ENCODE peak calls at places on chromosomes 13 and 19, in four cellular contexts. U is stimulated activated CD4-positive, alpha-beta T cell treated with anti-CD3 and anti-CD28 coated beads, Interleukin-4, amount 100 ng/mL, for 1 hour; V is WERI-Rb-1; Q is A549. K is an unnamed sample.

GRCh38 chr13:80778302-80778701 is 437.4 kb upstream of the SPRY2 start:
- DNase-seq in V (no peak), U (no peak), Q (no peak), K (no peak)

GRCh38 chr13:28477709-28477973 is 17.3 kb downstream of the FLT1 start:
- DNase-seq in V (no peak), Q (no peak), U (no peak), K (no peak)

GRCh38 chr19:39401549-39402416 is 4.9 kb upstream of the ZFP36 start:
- DNase-seq in U (peak; percentile 75), Q (peak; percentile 95), V (no peak), K (peak; percentile 87)

GRCh38 chr13:28659611-28659970 is 661 bp downstream of the POMP start:
- DNase-seq in V (no peak), Q (no peak), U (no peak), K (peak; percentile 26)

GRCh38 chr13:80009760-80010159 is 331.2 kb downstream of the SPRY2 start:
- DNase-seq in V (no peak), Q (no peak), U (no peak), K (no peak)

GRCh38 chr19:13093407-13094284 is 9.0 kb downstream of the LYL1 start:
- DNase-seq in U (peak; percentile 77), V (peak; percentile 84), Q (peak; percentile 86), K (peak; percentile 95)

GRCh38 chr13:30453727-30454126 is 12.0 kb downstream of the HMGB1 start:
- DNase-seq in Q (peak; percentile 39), U (no peak), V (no peak), K (peak; percentile 22)

GRCh38 chr19:10007811-10008211 is 2.5 kb downstream of the COL5A3 start:
- DNase-seq in Q (no peak), V (no peak), U (no peak), K (no peak)

GRCh38 chr19:49119411-49120324 is at the start of gene PPFIA3:
- DNase-seq in U (no peak), V (no peak), Q (peak; percentile 62), K (peak; percentile 65)

GRCh38 chr13:57632276-57633140 is 964 bp downstream of the PCDH17 start:
- DNase-seq in Q (no peak), U (no peak), V (no peak), K (no peak)

GRCh38 chr19:13104848-13105646 is 2.4 kb upstream of the LYL1 start:
- DNase-seq in V (no peak), U (no peak), Q (no peak), K (peak; percentile 55)

GRCh38 chr13:38308736-38309135 is 40.9 kb upstream of the UFM1 start:
- DNase-seq in Q (no peak), V (no peak), U (no peak), K (no peak)

GRCh38 chr19:48833977-48834376 is 2.3 kb downstream of the HSD17B14 start:
- DNase-seq in U (no peak), Q (no peak), V (no peak), K (no peak)

GRCh38 chr19:53945441-53945840 is 17.3 kb upstream of the CACNG8 start:
- DNase-seq in V (peak; percentile 21), Q (peak; percentile 86), U (no peak), K (no peak)

GRCh38 chr19:5406816-5407215 is 48.4 kb upstream of the ZNRF4 start:
- DNase-seq in Q (no peak), U (no peak), V (no peak), K (no peak)